ENCODE peak calls at places on chromosomes 5 and 9, in nine cellular contexts. F is foreskin fibroblast, H is HFFc6, E is neural crest cell, U is body of pancreas, N is brain microvascular endothelial cell, I is GM20000, P is upper lobe of right lung, O is HCT116. L is an unnamed sample.

GRCh38 chr5:84688566-84688965 is 303.9 kb upstream of the EDIL3 start:
- DNase-seq in F (peak), H (no peak), E (no peak), U (no peak), N (peak), I (no peak), P (no peak), O (no peak), L (no peak)

GRCh38 chr5:134590992-134591659 is 41.5 kb downstream of the SAR1B start:
- DNase-seq in F (no peak), H (no peak), E (no peak), U (no peak), N (no peak), I (peak), P (no peak), O (peak), L (no peak)

GRCh38 chr9:106019017-106019692 is 324.8 kb downstream of the TMEM38B start:
- DNase-seq in F (no peak), H (no peak), E (no peak), U (no peak), N (no peak), I (no peak), P (no peak), O (no peak), L (no peak)

GRCh38 chr5:100706796-100707195 is 171.6 kb downstream of the FAM174A start:
- DNase-seq in F (no peak), H (no peak), E (no peak), U (no peak), N (no peak), I (no peak), P (no peak), O (no peak), L (no peak)

GRCh38 chr9:3509926-3510325 is 15.9 kb downstream of the RFX3 start:
- DNase-seq in F (no peak), H (no peak), E (no peak), U (no peak), N (no peak), I (no peak), P (no peak), O (no peak), L (no peak)

GRCh38 chr5:77658662-77659061 is 20.1 kb upstream of the OTP start:
- DNase-seq in F (no peak), H (no peak), E (no peak), U (no peak), N (no peak), I (no peak), P (no peak), O (no peak), L (no peak)

GRCh38 chr5:166356096-166356495 is 1935.3 kb upstream of the WWC1 start:
- DNase-seq in F (no peak), H (no peak), E (no peak), U (no peak), N (no peak), I (no peak), P (no peak), O (no peak), L (no peak)

GRCh38 chr5:118793652-118794051 is 194.7 kb downstream of the DTWD2 start:
- DNase-seq in F (no peak), H (no peak), E (no peak), U (no peak), N (no peak), I (no peak), P (no peak), O (no peak), L (no peak)

GRCh38 chr9:97794666-97795065 is 58.4 kb upstream of the FOXE1 start:
- DNase-seq in F (no peak), H (peak), E (no peak), U (no peak), N (no peak), I (no peak), P (no peak), O (no peak), L (no peak)

GRCh38 chr9:15231788-15232635 is 75.0 kb downstream of the TTC39B start:
- DNase-seq in F (no peak), H (no peak), E (peak), U (no peak), N (no peak), I (peak), P (no peak), O (peak), L (no peak)

DNA sequence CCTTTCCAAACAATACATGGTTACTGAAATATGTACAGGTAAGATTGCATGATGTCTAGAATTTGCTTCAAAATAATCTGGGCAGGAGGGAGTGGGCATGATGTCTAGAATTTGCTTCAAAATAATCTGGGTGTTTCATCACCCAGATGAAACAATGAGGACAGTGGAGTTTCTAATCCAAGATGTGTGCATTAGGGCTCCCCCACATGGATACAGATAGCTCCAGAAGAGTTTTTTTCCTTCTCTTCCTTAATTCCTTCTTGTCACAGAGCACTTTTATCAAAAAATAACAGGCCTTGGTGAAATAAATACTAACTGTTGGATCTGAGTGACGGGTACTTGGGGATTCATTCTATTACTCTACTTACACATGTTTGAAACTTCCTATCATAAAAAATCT is 14.9 kb downstream of the ATOX1 start:
- DNase-seq in F (no peak), H (no peak), E (no peak), U (no peak), N (no peak), I (no peak), P (no peak), O (no peak), L (no peak)
- TF ChIP-seq CTCF in F (peak), H (no peak), E (no peak), U (no peak), N (peak), I (no peak), P (no peak), O (no peak), L (no peak)

GRCh38 chr9:124854822-124855221 is 1.6 kb downstream of the WDR38 start:
- DNase-seq in F (no peak), H (no peak), E (no peak), U (no peak), N (no peak), I (no peak), P (no peak), O (no peak), L (no peak)

GRCh38 chr9:124855566-124855943 is 2.3 kb downstream of the WDR38 start:
- DNase-seq in F (no peak), H (no peak), E (no peak), U (no peak), N (no peak), I (no peak), P (no peak), O (no peak), L (no peak)

GRCh38 chr9:124857533-124858162 is 4.1 kb downstream of the RPL35 start:
- DNase-seq in F (no peak), H (no peak), E (no peak), U (no peak), N (no peak), I (no peak), P (no peak), O (no peak), L (no peak)

GRCh38 chr9:124854161-124854560 is 901 bp downstream of the WDR38 start:
- DNase-seq in F (no peak), H (no peak), E (no peak), U (no peak), N (no peak), I (no peak), P (no peak), O (no peak), L (no peak)

GRCh38 chr9:124855944-124856773 is 2.9 kb downstream of the WDR38 start:
- DNase-seq in F (peak), H (peak), E (no peak), U (peak), N (no peak), I (no peak), P (no peak), O (peak), L (no peak)
- TF ChIP-seq CTCF in F (peak), H (peak), E (peak), U (no peak), N (peak), I (peak), P (no peak), O (no peak), L (no peak)

GRCh38 chr5:112245616-112246015 is 173.5 kb downstream of the EPB41L4A start:
- DNase-seq in F (no peak), H (no peak), E (no peak), U (no peak), N (no peak), I (no peak), P (no peak), O (no peak), L (no peak)

GRCh38 chr5:112238473-112238872 is 180.6 kb downstream of the EPB41L4A start:
- DNase-seq in F (no peak), H (no peak), E (no peak), U (no peak), N (no peak), I (peak), P (no peak), O (no peak), L (no peak)

GRCh38 chr5:112237456-112237855 is 181.6 kb downstream of the EPB41L4A start:
- DNase-seq in F (no peak), H (no peak), E (no peak), U (no peak), N (no peak), I (no peak), P (no peak), O (no peak), L (no peak)

DNA sequence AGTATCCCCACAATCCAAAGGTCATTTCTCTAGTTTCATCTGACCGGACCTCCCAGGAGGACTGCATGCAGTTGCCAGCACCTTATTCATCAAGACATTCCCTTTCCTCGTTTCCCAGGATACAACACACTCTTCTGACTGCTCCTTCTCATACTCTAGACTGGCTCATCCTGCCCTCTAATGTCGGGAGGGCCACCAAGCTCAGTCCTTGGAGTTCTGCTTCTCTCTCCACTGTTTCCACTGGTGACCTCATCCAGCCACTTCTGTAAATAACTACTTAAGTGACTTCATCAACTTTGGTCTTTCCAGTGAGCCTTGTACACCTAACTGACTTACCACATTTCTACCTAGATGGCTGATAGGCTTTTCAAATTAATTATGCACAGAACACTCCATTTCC is 179.1 kb downstream of the EPB41L4A start:
- DNase-seq in F (no peak), H (no peak), E (no peak), U (no peak), N (no peak), I (no peak), P (no peak), O (no peak), L (no peak)
- TF ChIP-seq CTCF in F (no peak), H (no peak), E (no peak), U (no peak), N (no peak), I (no peak), P (no peak), O (peak), L (no peak)

DNA sequence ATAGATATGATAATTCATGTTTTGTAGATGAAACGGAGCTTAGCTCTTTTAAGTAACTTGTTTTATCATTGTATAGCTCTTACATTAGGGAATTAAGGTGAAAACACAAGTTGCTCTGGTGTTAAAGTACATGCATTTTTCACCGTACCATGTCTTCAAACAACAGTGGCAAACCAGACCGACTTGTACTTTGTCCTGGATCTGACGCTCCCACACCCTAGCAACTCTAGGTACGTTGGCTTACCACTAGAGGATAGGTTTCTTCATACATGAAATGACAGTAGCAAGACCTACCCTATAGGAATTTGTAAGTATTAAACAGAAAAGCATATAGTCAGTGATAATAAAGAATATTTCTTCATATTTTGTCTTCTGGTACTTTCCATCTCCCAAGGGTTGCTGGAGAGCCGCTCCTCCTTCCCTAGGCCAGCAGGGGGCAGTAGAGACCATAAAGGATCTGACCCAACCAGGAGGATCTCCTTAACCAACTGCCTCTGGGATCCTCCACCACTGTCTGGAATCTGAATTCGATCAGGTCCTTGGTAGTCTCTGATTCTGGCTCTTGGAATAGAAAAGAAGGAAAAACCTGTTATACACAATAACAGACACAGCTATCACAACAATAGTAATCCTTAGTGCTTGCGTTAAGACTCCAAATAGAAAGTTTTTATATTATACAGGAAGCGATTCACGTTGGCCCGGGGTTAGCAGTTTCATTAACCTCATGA is 136.7 kb downstream of the CAVIN4 start:
- DNase-seq in F (no peak), H (peak), E (peak), U (peak), N (peak), I (peak), P (no peak), O (peak), L (peak)
- TF ChIP-seq CTCF in F (peak), H (peak), E (peak), U (peak), N (peak), I (peak), P (peak), O (peak), L (peak)

GRCh38 chr9:95174038-95174437 is 143.5 kb downstream of the FANCC start:
- DNase-seq in F (no peak), H (no peak), E (no peak), U (no peak), N (no peak), I (no peak), P (no peak), O (no peak), L (no peak)
- TF ChIP-seq CTCF in F (no peak), H (no peak), E (no peak), U (no peak), N (no peak), I (no peak), P (no peak), O (no peak), L (no peak)

DNA sequence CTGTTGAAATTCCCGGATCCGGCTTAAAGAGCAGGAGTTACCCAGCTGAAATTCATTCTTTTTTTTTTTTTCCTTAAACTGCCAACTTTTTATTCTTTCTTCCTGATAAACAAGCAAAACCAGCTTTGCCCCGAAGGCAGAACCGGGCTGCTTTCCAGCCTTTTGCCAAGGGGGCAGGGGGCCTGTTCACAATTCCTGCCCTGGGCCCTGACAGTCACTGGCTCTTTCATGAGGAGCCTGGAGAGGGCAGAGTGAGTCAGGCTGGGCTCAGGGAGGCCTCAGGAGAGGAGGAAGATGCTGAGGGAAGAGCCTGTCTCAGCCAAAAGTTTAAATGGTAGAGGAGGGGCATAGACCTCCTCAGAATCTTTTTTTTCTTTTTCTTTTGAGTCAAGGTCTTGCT is 4.8 kb downstream of the GLIPR2 start:
- DNase-seq in F (peak), H (peak), E (no peak), U (no peak), N (no peak), I (no peak), P (no peak), O (no peak), L (no peak)
- TF ChIP-seq CTCF in F (peak), H (peak), E (no peak), U (no peak), N (peak), I (no peak), P (peak), O (no peak), L (no peak)

DNA sequence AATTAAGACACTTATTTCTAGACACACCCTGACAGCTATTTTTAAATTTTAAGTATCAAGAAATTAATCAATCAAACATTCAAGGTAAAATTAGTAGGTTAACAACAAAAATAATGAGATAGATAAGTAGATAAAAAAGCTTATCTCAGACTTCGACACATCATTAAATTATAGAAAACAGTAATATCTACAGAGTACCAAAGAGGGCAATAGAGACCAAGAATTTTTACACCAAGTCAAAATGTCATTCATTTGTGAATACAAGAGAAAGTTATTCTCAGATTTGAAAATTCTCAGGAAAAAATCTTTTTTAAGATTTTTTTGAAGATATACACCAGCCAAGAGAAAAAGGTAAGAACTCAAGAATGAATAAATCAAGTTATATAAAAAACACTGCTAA is 445.6 kb downstream of the ACTL7B start:
- DNase-seq in F (no peak), H (no peak), E (no peak), U (no peak), N (no peak), I (no peak), P (no peak), O (no peak), L (no peak)
- TF ChIP-seq CTCF in F (no peak), H (peak), E (no peak), U (no peak), N (no peak), I (no peak), P (no peak), O (peak), L (no peak)